ENCODE peak calls at places on chromosomes 1 and 21, in five cellular contexts. M, I, U, E and A are unnamed samples.

GRCh38 chr21:31671931-31672330 is 12.4 kb downstream of the SOD1 start:
- DNase-seq in M (no peak), I (no peak), U (no peak), E (no peak), A (no peak)

GRCh38 chr1:102550729-102551384 is 554.1 kb upstream of the OLFM3 start:
- DNase-seq in M (peak; percentile 15), I (no peak), U (no peak), E (peak; percentile 7), A (peak; percentile 9)

GRCh38 chr1:89622895-89623294 is 10.0 kb upstream of the LRRC8C start:
- DNase-seq in M (no peak), I (no peak), U (no peak), E (no peak), A (peak; percentile 43)

GRCh38 chr1:21468597-21468996 is 28.7 kb downstream of the NBPF3 start:
- DNase-seq in M (no peak), I (no peak), U (no peak), E (peak; percentile 23), A (peak; percentile 19)

GRCh38 chr1:184590163-184590750 is 164.4 kb downstream of the EDEM3 start:
- DNase-seq in M (no peak), I (peak; percentile 89), U (no peak), E (no peak), A (no peak)

GRCh38 chr1:209875510-209875909 is 47.7 kb downstream of the UTP25 start:
- DNase-seq in M (peak; percentile 30), I (no peak), U (peak; percentile 33), E (peak; percentile 44), A (no peak)

GRCh38 chr21:26614251-26614650 is 41.2 kb upstream of the CYYR1 start:
- DNase-seq in M (no peak), I (no peak), U (no peak), E (no peak), A (no peak)

GRCh38 chr1:31521761-31522555 is 54.4 kb upstream of the TINAGL1 start:
- DNase-seq in M (no peak), I (no peak), U (no peak), E (no peak), A (no peak)

GRCh38 chr1:10621906-10622305 is 147.2 kb downstream of the PEX14 start:
- DNase-seq in M (no peak), I (no peak), U (no peak), E (no peak), A (no peak)

GRCh38 chr1:186957339-186957738 is 128.6 kb downstream of the PLA2G4A start:
- DNase-seq in M (no peak), I (no peak), U (no peak), E (no peak), A (no peak)

GRCh38 chr1:10838541-10838940 is 42.1 kb upstream of the CASZ1 start:
- DNase-seq in M (no peak), I (no peak), U (no peak), E (no peak), A (no peak)

GRCh38 chr1:46429436-46429835 is 35.3 kb downstream of the FAAH start:
- DNase-seq in M (no peak), I (no peak), U (no peak), E (no peak), A (no peak)

GRCh38 chr1:208203127-208203847 is 40.9 kb downstream of the PLXNA2 start:
- DNase-seq in M (no peak), I (peak; percentile 87), U (peak; percentile 75), E (no peak), A (no peak)

GRCh38 chr1:172993640-172994039 is 57.1 kb downstream of the TNFSF18 start:
- DNase-seq in M (no peak), I (no peak), U (no peak), E (no peak), A (no peak)

GRCh38 chr1:52602328-52603300 is at the start of gene GPX7:
- DNase-seq in M (peak; percentile 41), I (peak; percentile 19), U (no peak), E (peak; percentile 44), A (peak; percentile 33)

GRCh38 chr1:205913451-205914204 is 29.6 kb downstream of the SLC26A9 start:
- DNase-seq in M (peak; percentile 76), I (no peak), U (no peak), E (peak; percentile 59), A (no peak)

GRCh38 chr21:17925000-17925610 is 105.9 kb upstream of the C21orf91 start:
- DNase-seq in M (peak; percentile 38), I (peak; percentile 58), U (peak; percentile 1), E (peak; percentile 84), A (peak; percentile 73)

GRCh38 chr1:70587803-70588465 is 176.9 kb downstream of the CTH start:
- DNase-seq in M (no peak), I (no peak), U (no peak), E (no peak), A (no peak)

GRCh38 chr1:230797376-230798186 is 50.4 kb downstream of the CAPN9 start:
- DNase-seq in M (peak; percentile 71), I (peak; percentile 47), U (peak; percentile 49), E (peak; percentile 86), A (peak; percentile 30)

DNA sequence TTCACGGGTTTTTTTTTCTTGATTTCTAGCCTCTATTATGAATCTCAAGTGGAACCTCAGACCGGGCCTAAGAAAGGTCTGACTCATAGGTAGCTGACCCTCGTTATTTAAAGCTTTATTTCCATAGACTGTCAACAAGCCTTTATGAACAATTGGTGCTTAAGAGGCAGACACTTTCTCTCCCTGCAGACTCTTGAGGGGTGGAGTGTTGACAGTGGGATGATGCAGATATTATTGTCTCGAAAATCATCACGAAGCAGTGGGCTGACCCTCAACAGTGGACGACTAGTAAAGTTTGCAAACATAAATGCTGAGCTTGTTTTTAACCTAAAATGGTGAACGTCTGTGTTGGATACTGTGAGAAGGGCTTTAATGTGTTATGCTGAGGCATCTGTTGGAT is 1.8 kb downstream of the SFT2D2 start:
- DNase-seq in M (no peak), I (no peak), U (no peak), E (no peak), A (peak; percentile 4)
- H3K4me3 ChIP-seq in M (no peak overlapping the region), I (no peak overlapping the region), U (peak overlapping the region; percentile 86), E (no peak overlapping the region), A (peak overlapping the region; percentile 88)

GRCh38 chr1:25572708-25573590 is 29.5 kb downstream of the LDLRAP1 start:
- DNase-seq in M (peak; percentile 77), I (peak; percentile 63), U (peak; percentile 64), E (peak; percentile 69), A (peak; percentile 21)
- H3K4me3 ChIP-seq in M (no peak overlapping the region), I (no peak overlapping the region), U (no peak overlapping the region), E (no peak overlapping the region), A (no peak overlapping the region)

DNA sequence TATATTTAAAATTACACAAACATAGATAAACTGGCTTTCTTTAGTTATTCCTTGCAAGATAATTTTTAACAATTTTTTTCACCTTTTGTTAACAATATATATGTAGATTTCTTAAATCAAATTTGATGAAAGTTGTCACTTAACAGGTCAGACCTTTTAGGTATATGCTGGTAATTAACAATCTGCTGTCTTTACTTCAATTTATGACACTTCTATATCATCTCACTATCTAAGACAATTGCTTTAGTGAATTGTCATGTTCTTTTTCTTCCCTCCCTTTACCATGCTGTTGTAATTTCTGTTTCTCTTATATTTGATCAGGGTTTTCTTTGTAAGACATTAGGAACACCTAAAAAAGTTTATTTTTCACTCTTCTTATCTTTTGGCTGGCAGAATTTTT is 2.0 kb downstream of the IFI16 start:
- DNase-seq in M (no peak), I (no peak), U (no peak), E (no peak), A (no peak)
- H3K4me3 ChIP-seq in M (no peak overlapping the region), I (peak overlapping the region; percentile 32), U (no peak overlapping the region), E (no peak overlapping the region), A (peak overlapping the region; percentile 74)

GRCh38 chr1:207032528-207033017 is at the start of gene C1orf116:
- DNase-seq in M (no peak), I (peak; percentile 87), U (peak; percentile 76), E (no peak), A (no peak)

GRCh38 chr1:207031016-207031415 is 1.5 kb downstream of the C1orf116 start:
- DNase-seq in M (no peak), I (no peak), U (no peak), E (no peak), A (no peak)

GRCh38 chr1:207030522-207031009 is 2.0 kb downstream of the C1orf116 start:
- DNase-seq in M (no peak), I (no peak), U (no peak), E (no peak), A (peak; percentile 67)

GRCh38 chr1:207033302-207033701 is 746 bp upstream of the C1orf116 start:
- DNase-seq in M (no peak), I (no peak), U (no peak), E (no peak), A (no peak)

DNA sequence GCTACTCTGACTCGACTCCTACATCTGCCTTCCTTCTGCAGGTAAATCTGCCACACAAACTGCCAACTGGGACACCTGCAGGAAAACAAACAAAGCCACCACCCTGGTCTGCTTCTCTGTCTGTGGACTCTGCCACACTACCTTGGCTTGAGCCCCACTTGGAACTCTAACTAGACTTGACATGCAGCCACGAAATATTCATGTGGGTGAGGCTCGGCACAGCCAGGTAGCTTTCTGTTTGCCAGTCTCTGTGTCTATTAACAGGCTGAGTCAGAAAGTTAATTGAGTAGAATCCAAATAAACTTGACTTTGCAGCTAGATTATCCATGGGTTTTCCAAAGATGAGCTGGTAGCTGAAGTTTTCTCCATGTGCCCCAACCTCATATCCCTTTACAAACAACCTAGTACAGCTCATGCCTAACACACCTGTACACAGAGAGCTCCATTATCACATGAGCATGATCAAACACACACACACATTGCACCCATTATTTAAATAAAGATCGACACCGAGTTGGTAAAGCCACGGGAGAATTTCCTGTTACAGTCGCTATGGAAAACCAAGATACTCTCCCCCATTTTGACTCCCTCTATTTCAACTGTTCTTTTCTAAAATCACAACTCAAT is 811 bp downstream of the C1orf116 start:
- DNase-seq in M (no peak), I (peak; percentile 79), U (no peak), E (no peak), A (no peak)
- H3K4me3 ChIP-seq in M (no peak overlapping the region), I (peak overlapping the region; percentile 30), U (peak overlapping the region; percentile 33), E (no peak overlapping the region), A (no peak overlapping the region)